ENCODE peak calls at places on chromosomes 6 and 20, in four cellular contexts. P is astrocyte of the spinal cord, Z is AG04450, I is HFF-Myc. A is an unnamed sample.

GRCh38 chr20:64069614-64070243 is 6.7 kb downstream of the TCEA2 start:
- DNase-seq in P (no peak), Z (no peak), I (no peak), A (no peak)

GRCh38 chr6:132814716-132815570 is 574 bp downstream of the RPS12 start:
- DNase-seq in P (no peak), Z (no peak), I (no peak), A (no peak)

GRCh38 chr6:29851190-29851589 is 23.6 kb downstream of the HLA-G start:
- DNase-seq in P (no peak), Z (no peak), I (no peak), A (no peak)

GRCh38 chr20:43007525-43007924 is 182.2 kb downstream of the PTPRT start:
- DNase-seq in P (no peak), Z (no peak), I (no peak), A (no peak)

GRCh38 chr6:142845624-142846458 is 99.1 kb downstream of the HIVEP2 start:
- DNase-seq in P (peak), Z (no peak), I (peak), A (peak)

GRCh38 chr6:107235521-107235920 is 120.2 kb upstream of the BEND3 start:
- DNase-seq in P (no peak), Z (no peak), I (no peak), A (no peak)

GRCh38 chr20:5489596-5489995 is 172.8 kb upstream of the PROKR2 start:
- DNase-seq in P (no peak), Z (no peak), I (no peak), A (no peak)

GRCh38 chr20:38200646-38201045 is 35.6 kb upstream of the TGM2 start:
- DNase-seq in P (no peak), Z (no peak), I (no peak), A (peak)

GRCh38 chr20:59720013-59720412 is 115.7 kb downstream of the PHACTR3 start:
- DNase-seq in P (no peak), Z (no peak), I (no peak), A (no peak)
- H3K4me3 ChIP-seq in P (no peak), Z (no peak), I (no peak), A (no peak)

GRCh38 chr6:43821101-43821886 is 51.3 kb downstream of the VEGFA start:
- DNase-seq in P (no peak), Z (no peak), I (no peak), A (no peak)

GRCh38 chr6:43820486-43820885 is 50.5 kb downstream of the VEGFA start:
- DNase-seq in P (no peak), Z (no peak), I (no peak), A (no peak)

GRCh38 chr6:43814865-43815264 is 44.9 kb downstream of the VEGFA start:
- DNase-seq in P (no peak), Z (no peak), I (no peak), A (no peak)

GRCh38 chr6:43814111-43814510 is 44.1 kb downstream of the VEGFA start:
- DNase-seq in P (no peak), Z (no peak), I (no peak), A (no peak)

DNA sequence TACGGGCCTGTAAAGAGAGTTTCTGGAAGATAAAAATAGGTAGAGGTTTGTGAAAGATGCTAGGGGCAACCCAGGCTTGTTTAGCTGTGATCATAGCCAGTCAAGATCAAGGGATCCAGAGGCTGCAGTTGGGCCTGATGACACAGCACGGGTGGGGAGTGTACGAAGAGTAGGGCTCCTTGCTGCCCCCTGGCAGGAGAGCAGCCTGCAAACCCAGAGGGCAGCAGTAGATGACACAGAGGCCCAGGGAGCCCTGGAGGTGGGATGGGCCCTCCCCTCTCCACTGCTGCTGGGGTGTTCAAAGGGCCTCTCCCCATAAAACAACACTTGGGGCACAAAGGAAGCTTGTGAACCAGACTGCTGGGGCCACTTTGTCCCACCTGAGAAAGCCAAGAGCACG is 47.2 kb downstream of the VEGFA start:
- DNase-seq in P (no peak), Z (no peak), I (no peak), A (no peak)
- TF ChIP-seq CTCF in P (peak), Z (peak), I (peak), A (no peak)

DNA sequence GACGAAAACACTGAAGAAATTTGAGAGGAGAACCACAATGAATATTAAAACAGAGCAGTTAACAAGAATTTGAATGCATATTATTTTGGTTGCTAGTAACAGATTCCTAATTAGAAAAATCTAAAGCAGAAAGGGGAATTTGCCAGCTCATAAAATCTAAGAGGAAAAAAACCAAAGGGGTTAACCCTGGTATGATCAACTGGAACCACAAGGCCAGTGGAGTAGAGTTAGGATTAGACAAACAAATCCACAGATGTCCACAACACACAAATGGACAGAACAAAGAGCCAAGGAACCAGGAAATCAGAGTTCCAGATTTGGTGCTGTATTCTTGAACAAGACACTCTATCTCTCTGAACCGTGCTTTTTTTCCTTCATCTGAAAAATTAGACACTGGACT is 195.0 kb downstream of the TASP1 start:
- DNase-seq in P (no peak), Z (no peak), I (no peak), A (no peak)
- H3K4me3 ChIP-seq in P (no peak), Z (no peak), I (no peak), A (no peak)

DNA sequence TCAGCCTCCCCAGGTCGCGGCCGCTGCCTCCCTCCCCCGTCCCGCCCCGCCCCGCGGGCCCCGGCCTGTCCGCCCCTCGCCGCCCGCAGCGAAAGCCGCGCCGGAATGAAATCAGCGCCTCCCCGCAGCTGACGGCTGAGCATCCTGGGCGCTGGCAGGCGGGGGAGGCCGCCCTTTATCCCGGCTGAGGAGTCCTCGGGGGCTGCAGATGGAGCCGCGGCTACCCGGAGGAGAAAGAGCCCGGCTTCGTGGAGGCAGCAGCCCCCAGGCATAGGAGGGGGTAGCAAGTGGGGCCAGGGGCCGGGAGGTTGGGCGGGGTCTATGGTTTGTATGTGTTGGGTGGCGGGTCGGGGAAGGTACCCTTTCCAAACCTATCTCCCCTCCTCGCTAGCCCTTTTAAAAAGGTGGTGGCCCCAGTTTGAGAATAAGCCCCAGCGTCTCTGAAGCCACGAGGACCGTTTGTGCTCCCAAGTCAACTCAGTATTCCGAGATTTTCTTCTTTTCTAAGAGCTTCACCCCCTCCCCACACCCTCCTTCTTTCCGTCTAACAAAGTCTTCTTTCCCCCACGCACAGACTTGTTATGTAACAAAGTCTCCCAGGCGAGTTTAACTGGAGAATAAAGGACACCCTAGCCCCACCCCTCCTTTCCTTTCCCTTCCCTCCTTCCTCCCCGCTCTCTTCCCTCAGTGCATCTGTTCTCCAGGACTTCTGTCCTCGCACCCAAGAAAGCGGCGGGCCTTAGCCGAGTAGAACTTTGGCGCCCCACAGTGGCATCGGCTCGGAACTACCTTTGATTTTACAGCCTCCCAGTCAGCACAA is 11.0 kb downstream of the POU3F2 start:
- DNase-seq in P (peak), Z (peak), I (peak), A (no peak)
- TF ChIP-seq CTCF in P (peak), Z (peak), I (peak), A (peak)

GRCh38 chr6:21312118-21312517 is 281.4 kb upstream of the SOX4 start:
- DNase-seq in P (no peak), Z (no peak), I (no peak), A (no peak)

GRCh38 chr6:21305827-21306469 is 287.6 kb upstream of the SOX4 start:
- DNase-seq in P (peak), Z (no peak), I (no peak), A (no peak)

GRCh38 chr6:21310736-21311135 is 282.8 kb upstream of the SOX4 start:
- DNase-seq in P (no peak), Z (no peak), I (no peak), A (no peak)

GRCh38 chr6:21309791-21310190 is 283.8 kb upstream of the SOX4 start:
- DNase-seq in P (no peak), Z (no peak), I (no peak), A (no peak)
- H3K4me3 ChIP-seq in P (peak), Z (peak), I (no peak), A (no peak)

GRCh38 chr6:80338201-80338836 is 231.8 kb downstream of the BCKDHB start:
- DNase-seq in P (peak), Z (peak), I (no peak), A (no peak)

GRCh38 chr6:80336906-80337305 is 230.4 kb downstream of the BCKDHB start:
- DNase-seq in P (no peak), Z (no peak), I (no peak), A (no peak)

GRCh38 chr6:80333342-80333741 is 226.9 kb downstream of the BCKDHB start:
- DNase-seq in P (no peak), Z (no peak), I (no peak), A (no peak)

GRCh38 chr6:80332013-80332412 is 225.5 kb downstream of the BCKDHB start:
- DNase-seq in P (no peak), Z (no peak), I (no peak), A (no peak)

GRCh38 chr6:80335061-80335660 is 228.7 kb downstream of the BCKDHB start:
- DNase-seq in P (no peak), Z (no peak), I (no peak), A (no peak)
- TF ChIP-seq CTCF in P (no peak), Z (no peak), I (no peak), A (no peak)

DNA sequence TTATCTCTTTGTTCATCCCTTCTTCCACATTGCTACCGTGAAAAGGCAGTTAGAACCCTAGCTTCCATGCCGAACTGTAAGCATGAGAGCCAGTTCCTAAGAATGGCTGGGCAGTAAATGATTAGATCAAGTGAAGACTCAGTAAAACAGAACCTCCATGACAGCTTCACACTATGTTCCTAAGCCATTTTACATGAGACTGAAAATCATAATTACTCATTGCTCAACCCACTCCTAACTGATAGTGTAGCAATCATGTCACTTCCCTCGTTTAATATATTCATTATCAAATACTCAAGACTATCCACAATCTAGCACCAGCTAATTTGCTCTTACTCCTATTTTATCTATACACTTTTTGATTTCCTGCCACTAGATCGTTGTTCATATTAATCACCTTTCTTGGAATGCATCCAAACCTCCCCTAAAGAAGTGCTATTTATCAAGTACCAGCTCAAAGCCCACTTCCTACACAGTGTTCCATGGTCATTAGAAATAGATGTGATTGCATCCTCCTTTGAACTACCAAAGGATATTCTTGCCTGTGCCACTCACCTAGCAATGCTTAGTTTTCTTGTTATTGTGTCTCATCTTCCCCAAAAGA is 6.0 kb downstream of the TMEM30A start:
- DNase-seq in P (no peak), Z (no peak), I (no peak), A (no peak)
- H3K4me3 ChIP-seq in P (no peak), Z (no peak), I (no peak), A (no peak)